ENCODE peak calls at places on chromosomes 1 and 21, in five cellular contexts. K is CD8-positive, alpha-beta T cell; G is cardiac muscle cell; X is sigmoid colon; E is psoas muscle. D is an unnamed sample.
A peak's percentile ranks its signal among the peaks of the same experiment; 100 is the strongest.

GRCh38 chr1:167094690-167095089 is 815 bp downstream of the STYXL2 start:
- DNase-seq in K (no peak), G (no peak), X (no peak), E (no peak), D (no peak)

GRCh38 chr1:110242731-110243130 is 32.6 kb downstream of the KCNC4 start:
- DNase-seq in K (no peak), G (no peak), X (no peak), E (no peak), D (no peak)

GRCh38 chr1:204445860-204446412 is 34.3 kb upstream of the PPP1R15B start:
- DNase-seq in K (peak; percentile 54), G (peak; percentile 10), X (no peak), E (peak; percentile 75), D (no peak)

GRCh38 chr1:83547903-83548302 is 451.0 kb downstream of the TTLL7 start:
- DNase-seq in K (no peak), G (no peak), X (no peak), E (no peak), D (no peak)

GRCh38 chr1:35229587-35230360 is 36.8 kb upstream of the SFPQ start:
- DNase-seq in K (no peak), G (no peak), X (no peak), E (no peak), D (no peak)

GRCh38 chr1:66723985-66724384 is 28.3 kb upstream of the DYNLT5 start:
- DNase-seq in K (no peak), G (no peak), X (no peak), E (no peak), D (no peak)

GRCh38 chr1:25907473-25908058 is 1.3 kb upstream of the STMN1 start:
- DNase-seq in K (no peak), G (no peak), X (peak; percentile 19), E (no peak), D (no peak)

GRCh38 chr1:20223659-20224058 is 37.3 kb upstream of the PLA2G2C start:
- DNase-seq in K (no peak), G (no peak), X (no peak), E (no peak), D (no peak)

GRCh38 chr1:205668951-205669340 is 11.4 kb downstream of the SLC45A3 start:
- DNase-seq in K (no peak), G (no peak), X (no peak), E (no peak), D (no peak)

GRCh38 chr21:38956006-38956405 is 150.3 kb downstream of the ETS2 start:
- DNase-seq in K (no peak), G (no peak), X (no peak), E (no peak), D (no peak)

GRCh38 chr1:97337250-97338030 is 583.4 kb downstream of the DPYD start:
- DNase-seq in K (no peak), G (no peak), X (no peak), E (no peak), D (peak; percentile 30)

GRCh38 chr1:180026556-180026955 is 71.9 kb downstream of the CEP350 start:
- DNase-seq in K (no peak), G (no peak), X (no peak), E (no peak), D (no peak)
- H3K4me1 ChIP-seq in K (no peaks in the 10 kb centered on the region), G (no peaks in the 10 kb centered on the region), X (peaks cover 6% of the 10 kb centered on the region), E (no peaks in the 10 kb centered on the region), D (no peaks in the 10 kb centered on the region)

GRCh38 chr1:112056354-112056753 is 66.9 kb upstream of the KCND3 start:
- DNase-seq in K (no peak), G (peak; percentile 59), X (no peak), E (no peak), D (no peak)
- H3K27ac ChIP-seq in K (no peak overlapping the region), G (peak overlapping the region; percentile 46), X (no peak overlapping the region), E (no peak overlapping the region), D (no peak overlapping the region)

DNA sequence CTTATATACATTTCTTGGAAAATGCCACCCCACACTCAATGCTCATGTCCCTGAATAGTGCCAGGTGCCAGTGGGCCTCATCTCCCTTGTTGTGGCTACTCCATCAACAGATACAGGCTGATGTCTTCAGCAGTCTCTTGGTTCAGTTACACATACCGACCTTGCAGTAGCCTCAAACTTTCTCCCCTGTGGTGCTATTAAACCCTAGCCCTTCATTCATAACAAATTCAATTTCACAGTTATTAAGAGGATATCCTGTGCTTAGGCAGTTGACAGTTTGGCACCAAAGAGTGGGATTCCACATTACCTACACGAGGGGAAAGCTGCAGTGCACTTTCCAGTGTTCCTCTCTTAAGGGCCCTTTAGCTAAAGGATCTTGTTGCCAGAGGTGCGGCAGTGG is 35.9 kb upstream of the CAMK1G start:
- DNase-seq in K (no peak), G (no peak), X (no peak), E (no peak), D (no peak)
- H3K4me1 ChIP-seq in K (no peaks in the 10 kb centered on the region), G (no peaks in the 10 kb centered on the region), X (no peaks in the 10 kb centered on the region), E (no peaks in the 10 kb centered on the region), D (peaks cover 10% of the 10 kb centered on the region)

DNA sequence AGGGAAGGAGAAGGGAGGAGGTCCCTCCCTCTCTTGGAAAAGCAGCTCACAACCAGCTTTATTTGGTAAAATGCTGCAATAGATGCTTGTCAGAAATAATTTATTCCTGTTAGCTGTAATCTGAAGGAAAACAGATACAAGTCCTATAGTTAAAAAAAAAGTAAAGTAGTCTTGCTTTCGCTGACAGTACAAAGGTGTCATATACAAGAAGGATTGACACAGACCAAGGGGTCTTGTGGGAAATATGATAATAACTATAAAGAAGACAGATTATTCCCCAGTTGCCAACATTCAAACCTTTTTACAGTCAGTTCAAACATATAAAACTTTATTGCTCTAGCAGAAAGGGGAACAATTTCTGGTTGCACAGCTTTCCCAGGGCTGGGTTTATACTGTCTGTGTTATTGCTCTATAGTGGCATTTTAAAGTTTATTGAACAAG is 145.0 kb downstream of the PBX1 start:
- DNase-seq in K (no peak), G (no peak), X (no peak), E (no peak), D (no peak)
- H3K27ac ChIP-seq in K (no peak overlapping the region), G (peak overlapping the region; percentile 55), X (peak overlapping the region; percentile 82), E (peak overlapping the region; percentile 69), D (no peak overlapping the region)

D was measured in foreskin keratinocyte.